ENCODE peak calls at places on chromosomes 11 and 22, in six cellular contexts. R, F, Q, D, H and M are unnamed samples.

GRCh38 chr11:93329936-93330445 is 551 bp upstream of the DEUP1 start:
- DNase-seq in R (no peak), F (no peak), Q (no peak), D (no peak), H (no peak), M (no peak)

GRCh38 chr11:8477151-8477550 is 116.9 kb downstream of the STK33 start:
- DNase-seq in R (no peak), F (no peak), Q (no peak), D (no peak), H (no peak), M (no peak)

GRCh38 chr11:11155962-11156815 is 196.9 kb downstream of the CSNK2A3 start:
- DNase-seq in R (peak; percentile 54), F (peak; percentile 55), Q (peak; percentile 36), D (no peak), H (no peak), M (peak; percentile 41)

GRCh38 chr11:33376331-33377099 is 119.3 kb downstream of the HIPK3 start:
- DNase-seq in R (peak; percentile 25), F (no peak), Q (peak; percentile 41), D (no peak), H (no peak), M (peak; percentile 61)

GRCh38 chr11:63583288-63583687 is 20.1 kb upstream of the PLAAT2 start:
- DNase-seq in R (no peak), F (no peak), Q (no peak), D (no peak), H (no peak), M (no peak)

GRCh38 chr11:15199693-15200092 is 85.0 kb downstream of the INSC start:
- DNase-seq in R (no peak), F (no peak), Q (no peak), D (no peak), H (no peak), M (peak; percentile 55)

GRCh38 chr22:19992481-19992911 is 24.1 kb downstream of the ARVCF start:
- DNase-seq in R (no peak), F (no peak), Q (no peak), D (no peak), H (no peak), M (no peak)

GRCh38 chr11:38460901-38461300 is 1862.9 kb upstream of the RAG2 start:
- DNase-seq in R (no peak), F (no peak), Q (no peak), D (peak; percentile 45), H (no peak), M (peak; percentile 61)

GRCh38 chr11:1745701-1746320 is 4.6 kb downstream of the IFITM10 start:
- DNase-seq in R (no peak), F (no peak), Q (no peak), D (no peak), H (no peak), M (no peak)

GRCh38 chr22:23110922-23111527 is 30.8 kb downstream of the RSPH14 start:
- DNase-seq in R (no peak), F (no peak), Q (no peak), D (no peak), H (no peak), M (no peak)

GRCh38 chr11:67373916-67374570 is 645 bp upstream of the CLCF1 start:
- DNase-seq in R (peak; percentile 60), F (peak; percentile 68), Q (no peak), D (peak; percentile 93), H (no peak), M (peak; percentile 87)

GRCh38 chr11:91641153-91641552 is 583.5 kb upstream of the FAT3 start:
- DNase-seq in R (peak; percentile 61), F (no peak), Q (no peak), D (no peak), H (no peak), M (no peak)

GRCh38 chr22:47015589-47016178 is 253.2 kb downstream of the TBC1D22A start:
- DNase-seq in R (no peak), F (no peak), Q (no peak), D (no peak), H (no peak), M (no peak)

GRCh38 chr22:39706406-39707150 is 136.0 kb downstream of the CACNA1I start:
- DNase-seq in R (no peak), F (no peak), Q (no peak), D (no peak), H (no peak), M (no peak)

GRCh38 chr11:64224151-64224890 is 1.7 kb downstream of the TRPT1 start:
- DNase-seq in R (no peak), F (no peak), Q (no peak), D (no peak), H (no peak), M (no peak)

GRCh38 chr11:120119121-120119520 is 18.8 kb downstream of the TRIM29 start:
- DNase-seq in R (no peak), F (no peak), Q (no peak), D (no peak), H (no peak), M (no peak)

GRCh38 chr11:126397016-126397415 is 41.5 kb downstream of the ST3GAL4 start:
- DNase-seq in R (no peak), F (no peak), Q (no peak), D (no peak), H (no peak), M (no peak)

GRCh38 chr11:16352707-16353106 is 3.6 kb downstream of the SOX6 start:
- DNase-seq in R (no peak), F (no peak), Q (no peak), D (no peak), H (no peak), M (no peak)

GRCh38 chr11:116986521-116987105 is 111.6 kb downstream of the SIK3 start:
- DNase-seq in R (peak; percentile 73), F (no peak), Q (no peak), D (peak; percentile 18), H (no peak), M (no peak)

GRCh38 chr11:67357831-67358555 is 4.6 kb upstream of the POLD4 start:
- DNase-seq in R (no peak), F (no peak), Q (no peak), D (no peak), H (no peak), M (no peak)

GRCh38 chr11:65448074-65448417 is 25.4 kb downstream of the NEAT1 start:
- DNase-seq in R (no peak), F (no peak), Q (no peak), D (no peak), H (no peak), M (no peak)

GRCh38 chr11:63663809-63664208 is 7.4 kb downstream of the ATL3 start:
- DNase-seq in R (no peak), F (no peak), Q (no peak), D (peak; percentile 57), H (no peak), M (no peak)

GRCh38 chr22:28951969-28952521 is 68.7 kb downstream of the ZNRF3 start:
- DNase-seq in R (no peak), F (no peak), Q (no peak), D (no peak), H (no peak), M (peak; percentile 68)

GRCh38 chr11:45859661-45860140 is 12.4 kb downstream of the CRY2 start:
- DNase-seq in R (no peak), F (no peak), Q (no peak), D (no peak), H (no peak), M (peak; percentile 99)

GRCh38 chr22:43467571-43467970 is 55.8 kb downstream of the MPPED1 start:
- DNase-seq in R (no peak), F (no peak), Q (no peak), D (no peak), H (no peak), M (no peak)

GRCh38 chr22:46547179-46547882 is 9.9 kb upstream of the CELSR1 start:
- DNase-seq in R (no peak), F (no peak), Q (no peak), D (peak; percentile 70), H (no peak), M (peak; percentile 52)